ENCODE peak calls at places on chromosomes 3 and 15, in five cellular contexts. One of them, this sample, is unnamed.

GRCh38 chr3:158839966-158840365 is 38.1 kb downstream of the MFSD1 start:
- DNase-seq in fibroblast of the aortic adventitia: no peak
- DNase-seq in uterus: no peak
- DNase-seq in A549: no peak
- DNase-seq in dorsolateral prefrontal cortex: no peak
- DNase-seq in this sample: no peak

GRCh38 chr3:67653425-67654098 is 850 bp downstream of the SUCLG2 start:
- DNase-seq in fibroblast of the aortic adventitia: no peak
- DNase-seq in uterus: no peak
- DNase-seq in A549: no peak
- DNase-seq in dorsolateral prefrontal cortex: no peak
- DNase-seq in this sample: peak

GRCh38 chr3:155688481-155688880 is 56.4 kb downstream of the PLCH1 start:
- DNase-seq in fibroblast of the aortic adventitia: no peak
- DNase-seq in uterus: no peak
- DNase-seq in A549: no peak
- DNase-seq in dorsolateral prefrontal cortex: no peak
- DNase-seq in this sample: no peak

GRCh38 chr3:72113564-72113963 is 328.6 kb upstream of the PROK2 start:
- DNase-seq in fibroblast of the aortic adventitia: no peak
- DNase-seq in uterus: peak
- DNase-seq in A549: no peak
- DNase-seq in dorsolateral prefrontal cortex: no peak
- DNase-seq in this sample: no peak

GRCh38 chr3:99418709-99419108 is 219.7 kb upstream of the COL8A1 start:
- DNase-seq in fibroblast of the aortic adventitia: no peak
- DNase-seq in uterus: no peak
- DNase-seq in A549: no peak
- DNase-seq in dorsolateral prefrontal cortex: no peak
- DNase-seq in this sample: peak

GRCh38 chr3:57729339-57730039 is 26.6 kb upstream of the SLMAP start:
- DNase-seq in fibroblast of the aortic adventitia: peak
- DNase-seq in uterus: no peak
- DNase-seq in A549: no peak
- DNase-seq in dorsolateral prefrontal cortex: no peak
- DNase-seq in this sample: peak

GRCh38 chr3:121661376-121661775 is 673 bp upstream of the HCLS1 start:
- DNase-seq in fibroblast of the aortic adventitia: no peak
- DNase-seq in uterus: no peak
- DNase-seq in A549: no peak
- DNase-seq in dorsolateral prefrontal cortex: no peak
- DNase-seq in this sample: no peak

GRCh38 chr3:42613462-42613861 is 13.0 kb downstream of the NKTR start:
- DNase-seq in fibroblast of the aortic adventitia: no peak
- DNase-seq in uterus: no peak
- DNase-seq in A549: no peak
- DNase-seq in dorsolateral prefrontal cortex: no peak
- DNase-seq in this sample: no peak

GRCh38 chr3:30368978-30369377 is 237.4 kb upstream of the TGFBR2 start:
- DNase-seq in fibroblast of the aortic adventitia: peak
- DNase-seq in uterus: no peak
- DNase-seq in A549: no peak
- DNase-seq in dorsolateral prefrontal cortex: no peak
- DNase-seq in this sample: peak

GRCh38 chr3:70740082-70740481 is 427.6 kb upstream of the MDFIC2 start:
- DNase-seq in fibroblast of the aortic adventitia: no peak
- DNase-seq in uterus: no peak
- DNase-seq in A549: no peak
- DNase-seq in dorsolateral prefrontal cortex: no peak
- DNase-seq in this sample: no peak

GRCh38 chr15:70715840-70716510 is 47.4 kb downstream of the UACA start:
- DNase-seq in fibroblast of the aortic adventitia: peak
- DNase-seq in uterus: no peak
- DNase-seq in A549: no peak
- DNase-seq in dorsolateral prefrontal cortex: no peak
- DNase-seq in this sample: no peak

GRCh38 chr15:65054333-65055200 is 9.4 kb downstream of the SLC51B start:
- DNase-seq in fibroblast of the aortic adventitia: peak
- DNase-seq in uterus: peak
- DNase-seq in A549: peak
- DNase-seq in dorsolateral prefrontal cortex: peak
- DNase-seq in this sample: peak

GRCh38 chr15:39393575-39394335 is 187.1 kb upstream of the THBS1 start:
- DNase-seq in fibroblast of the aortic adventitia: no peak
- DNase-seq in uterus: no peak
- DNase-seq in A549: no peak
- DNase-seq in dorsolateral prefrontal cortex: no peak
- DNase-seq in this sample: no peak

GRCh38 chr3:194711913-194712312 is 26.2 kb downstream of the FAM43A start:
- DNase-seq in fibroblast of the aortic adventitia: peak
- DNase-seq in uterus: no peak
- DNase-seq in A549: no peak
- DNase-seq in dorsolateral prefrontal cortex: no peak
- DNase-seq in this sample: peak

GRCh38 chr3:114624676-114625181 is 330.9 kb downstream of the TIGIT start:
- DNase-seq in fibroblast of the aortic adventitia: peak
- DNase-seq in uterus: peak
- DNase-seq in A549: peak
- DNase-seq in dorsolateral prefrontal cortex: peak
- DNase-seq in this sample: peak

GRCh38 chr3:127954642-127955041 is 39.6 kb downstream of the KBTBD12 start:
- DNase-seq in fibroblast of the aortic adventitia: no peak
- DNase-seq in uterus: no peak
- DNase-seq in A549: no peak
- DNase-seq in dorsolateral prefrontal cortex: no peak
- DNase-seq in this sample: no peak

GRCh38 chr3:122497425-122497824 is 17.3 kb downstream of the KPNA1 start:
- DNase-seq in fibroblast of the aortic adventitia: peak
- DNase-seq in uterus: no peak
- DNase-seq in A549: no peak
- DNase-seq in dorsolateral prefrontal cortex: no peak
- DNase-seq in this sample: peak

GRCh38 chr15:67521770-67522568 is 1.0 kb downstream of the C15orf61 start:
- DNase-seq in fibroblast of the aortic adventitia: peak
- DNase-seq in uterus: no peak
- DNase-seq in A549: peak
- DNase-seq in dorsolateral prefrontal cortex: no peak
- DNase-seq in this sample: peak

GRCh38 chr15:86743283-86743903 is 663.7 kb downstream of the AGBL1 start:
- DNase-seq in fibroblast of the aortic adventitia: no peak
- DNase-seq in uterus: peak
- DNase-seq in A549: peak
- DNase-seq in dorsolateral prefrontal cortex: no peak
- DNase-seq in this sample: no peak

GRCh38 chr3:11186771-11187170 is 32.5 kb downstream of the HRH1 start:
- DNase-seq in fibroblast of the aortic adventitia: peak
- DNase-seq in uterus: no peak
- DNase-seq in A549: no peak
- DNase-seq in dorsolateral prefrontal cortex: no peak
- DNase-seq in this sample: peak

GRCh38 chr3:11185144-11185543 is 30.9 kb downstream of the HRH1 start:
- DNase-seq in fibroblast of the aortic adventitia: no peak
- DNase-seq in uterus: no peak
- DNase-seq in A549: no peak
- DNase-seq in dorsolateral prefrontal cortex: no peak
- DNase-seq in this sample: no peak

GRCh38 chr3:11186318-11186692 is 32.0 kb downstream of the HRH1 start:
- DNase-seq in fibroblast of the aortic adventitia: no peak
- DNase-seq in uterus: no peak
- DNase-seq in A549: no peak
- DNase-seq in dorsolateral prefrontal cortex: no peak
- DNase-seq in this sample: no peak

GRCh38 chr3:11187678-11188077 is 33.4 kb downstream of the HRH1 start:
- DNase-seq in fibroblast of the aortic adventitia: peak
- DNase-seq in uterus: no peak
- DNase-seq in A549: no peak
- DNase-seq in dorsolateral prefrontal cortex: no peak
- DNase-seq in this sample: peak

DNA sequence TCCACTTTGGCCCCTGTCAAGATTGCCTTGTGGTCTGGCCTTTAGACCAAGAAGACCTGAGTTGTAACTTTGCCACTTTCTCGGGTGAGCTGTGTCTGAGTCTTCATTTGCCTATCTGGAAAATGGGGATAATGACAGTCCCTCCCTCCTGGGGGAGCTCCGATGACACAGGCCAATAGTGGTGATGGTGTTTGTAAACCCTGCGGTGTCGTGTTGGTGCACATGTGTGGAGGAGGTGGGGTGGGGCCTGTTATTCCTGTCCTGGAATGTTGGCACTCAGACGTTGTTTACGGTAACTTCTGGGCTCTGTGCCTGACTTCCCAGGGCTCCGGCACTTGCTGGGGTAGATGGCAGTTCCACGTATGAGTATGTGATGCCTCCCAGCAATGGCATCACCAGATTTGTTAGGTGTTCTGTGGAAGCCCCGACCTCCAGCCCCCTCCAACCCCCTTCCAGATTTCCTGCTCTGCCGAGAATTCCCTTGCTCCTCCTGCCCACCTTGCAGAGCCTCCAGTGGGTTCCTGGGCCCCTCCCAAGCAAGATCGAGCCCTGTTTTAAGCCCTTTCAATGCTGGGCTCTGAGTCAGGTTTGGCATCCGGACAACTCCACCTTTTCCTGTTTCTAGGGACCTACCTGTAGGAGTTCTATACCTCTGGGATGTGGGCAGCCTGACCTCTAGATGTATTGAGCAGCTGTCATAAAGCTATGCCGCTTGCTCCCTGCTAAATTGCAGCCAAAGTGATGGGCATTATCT is 31.4 kb downstream of the HRH1 start:
- DNase-seq in fibroblast of the aortic adventitia: peak
- DNase-seq in uterus: peak
- DNase-seq in A549: peak
- DNase-seq in dorsolateral prefrontal cortex: no peak
- DNase-seq in this sample: peak
- H3K4me3 ChIP-seq in fibroblast of the aortic adventitia: no peak
- H3K4me3 ChIP-seq in uterus: no peak
- H3K4me3 ChIP-seq in A549: no peak
- H3K4me3 ChIP-seq in dorsolateral prefrontal cortex: no peak
- H3K4me3 ChIP-seq in this sample: no peak

GRCh38 chr15:94487635-94488034 is 256.3 kb downstream of the MCTP2 start:
- DNase-seq in fibroblast of the aortic adventitia: no peak
- DNase-seq in uterus: no peak
- DNase-seq in A549: no peak
- DNase-seq in dorsolateral prefrontal cortex: no peak
- DNase-seq in this sample: no peak

GRCh38 chr15:94494732-94495131 is 263.4 kb downstream of the MCTP2 start:
- DNase-seq in fibroblast of the aortic adventitia: no peak
- DNase-seq in uterus: no peak
- DNase-seq in A549: no peak
- DNase-seq in dorsolateral prefrontal cortex: no peak
- DNase-seq in this sample: no peak

DNA sequence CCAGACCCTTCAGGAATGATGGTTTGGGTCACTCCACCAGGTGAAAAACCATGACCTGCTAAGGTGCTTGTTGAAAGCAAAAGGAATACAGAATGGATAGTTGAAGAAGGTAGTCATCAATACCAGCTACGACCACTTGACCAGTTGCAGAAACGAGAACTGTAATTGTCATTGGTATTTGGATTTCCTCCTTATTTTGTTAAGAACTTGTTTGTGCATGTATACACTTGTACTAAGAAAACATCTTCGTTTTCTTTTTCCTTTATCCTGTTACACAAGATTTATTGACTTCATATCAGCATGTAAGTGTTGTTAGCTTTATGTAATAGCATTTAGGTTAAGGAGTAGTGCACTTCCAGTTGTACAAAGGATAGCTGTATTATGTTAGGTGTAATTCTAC is 261.8 kb downstream of the MCTP2 start:
- DNase-seq in fibroblast of the aortic adventitia: no peak
- DNase-seq in uterus: no peak
- DNase-seq in A549: no peak
- DNase-seq in dorsolateral prefrontal cortex: no peak
- DNase-seq in this sample: no peak
- TF ChIP-seq CTCF in fibroblast of the aortic adventitia: no peak
- TF ChIP-seq CTCF in uterus: no peak
- TF ChIP-seq CTCF in A549: no peak
- TF ChIP-seq CTCF in dorsolateral prefrontal cortex: no peak
- TF ChIP-seq CTCF in this sample: no peak

GRCh38 chr3:150385296-150386242 is 22.5 kb upstream of the TSC22D2 start:
- DNase-seq in fibroblast of the aortic adventitia: no peak
- DNase-seq in uterus: no peak
- DNase-seq in A549: no peak
- DNase-seq in dorsolateral prefrontal cortex: no peak
- DNase-seq in this sample: no peak

GRCh38 chr3:150388468-150389418 is 19.4 kb upstream of the TSC22D2 start:
- DNase-seq in fibroblast of the aortic adventitia: peak
- DNase-seq in uterus: no peak
- DNase-seq in A549: no peak
- DNase-seq in dorsolateral prefrontal cortex: no peak
- DNase-seq in this sample: no peak

GRCh38 chr3:150379469-150379868 is 28.6 kb upstream of the TSC22D2 start:
- DNase-seq in fibroblast of the aortic adventitia: no peak
- DNase-seq in uterus: no peak
- DNase-seq in A549: no peak
- DNase-seq in dorsolateral prefrontal cortex: no peak
- DNase-seq in this sample: no peak

GRCh38 chr3:150384517-150385212 is 23.4 kb upstream of the TSC22D2 start:
- DNase-seq in fibroblast of the aortic adventitia: no peak
- DNase-seq in uterus: no peak
- DNase-seq in A549: no peak
- DNase-seq in dorsolateral prefrontal cortex: no peak
- DNase-seq in this sample: peak
- H3K4me3 ChIP-seq in fibroblast of the aortic adventitia: no peak
- H3K4me3 ChIP-seq in uterus: no peak
- H3K4me3 ChIP-seq in A549: no peak
- H3K4me3 ChIP-seq in dorsolateral prefrontal cortex: no peak
- H3K4me3 ChIP-seq in this sample: no peak

DNA sequence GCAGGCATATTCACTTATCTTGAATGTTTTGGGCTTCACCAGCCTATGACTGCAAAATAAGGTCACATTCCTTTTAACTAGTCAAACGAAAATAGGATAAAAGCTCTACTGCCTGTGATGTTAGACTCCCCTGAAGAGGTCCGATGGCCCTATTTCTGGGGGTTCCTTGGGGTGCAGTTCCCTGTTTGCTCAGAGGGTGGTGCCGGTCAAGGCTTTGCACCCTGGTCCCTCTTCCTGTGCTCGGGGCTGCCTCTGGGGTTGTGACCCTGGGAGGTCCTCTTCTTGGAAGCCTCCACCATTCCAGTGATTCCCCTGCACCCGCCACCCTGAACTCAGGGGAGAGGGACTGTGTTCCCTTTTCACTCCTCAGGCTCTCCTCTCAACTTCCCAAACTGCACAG is 86.7 kb upstream of the ANKRD34C start:
- DNase-seq in fibroblast of the aortic adventitia: no peak
- DNase-seq in uterus: no peak
- DNase-seq in A549: no peak
- DNase-seq in dorsolateral prefrontal cortex: no peak
- DNase-seq in this sample: no peak
- TF ChIP-seq CTCF in fibroblast of the aortic adventitia: no peak
- TF ChIP-seq CTCF in uterus: no peak
- TF ChIP-seq CTCF in A549: no peak
- TF ChIP-seq CTCF in dorsolateral prefrontal cortex: no peak
- TF ChIP-seq CTCF in this sample: no peak